ENCODE peak calls at places on chromosomes 1 and 21, in eight cellular contexts. Q is stimulated activated naive CD8-positive, alpha-beta T cell treated with anti-CD3 and anti-CD28 coated beads, Interleukin-15, amount 100 ng/mL, for 72 hours; W is activated T-cell treated with anti-CD3 and anti-CD28 coated beads, Interleukin-2, amount 50 U/mL, for 1 hour; B is stimulated activated CD8-positive, alpha-beta memory T cell treated with anti-CD3 and anti-CD28 coated beads, Interleukin-2, amount 100 ng/mL, for 1 hour; D is brain microvascular endothelial cell; S is dermis blood vessel endothelial cell; M is HuH-7.5; O is activated naive CD4-positive, alpha-beta T cell treated with anti-CD3 and anti-CD28 coated beads, Interleukin-2, amount 10 ng/mL, durations not matched to agents 7 days and 5 days. F is an unnamed sample.

GRCh38 chr1:94909486-94909885 is 17.4 kb downstream of the CNN3 start:
- DNase-seq in Q (no peak), W (no peak), B (no peak), D (no peak), S (no peak), M (no peak), O (no peak), F (no peak)

GRCh38 chr1:168709407-168709891 is 19.6 kb downstream of the DPT start:
- DNase-seq in Q (no peak), W (no peak), B (no peak), D (peak), S (no peak), M (no peak), O (no peak), F (no peak)

GRCh38 chr1:166813508-166814223 is 25.6 kb upstream of the POGK start:
- DNase-seq in Q (no peak), W (no peak), B (no peak), D (no peak), S (no peak), M (no peak), O (no peak), F (no peak)

GRCh38 chr1:157992813-157993178 is 649 bp upstream of the KIRREL1 start:
- DNase-seq in Q (no peak), W (no peak), B (no peak), D (no peak), S (peak), M (no peak), O (no peak), F (no peak)

GRCh38 chr1:153789478-153790148 is 14.4 kb downstream of the SLC27A3 start:
- DNase-seq in Q (no peak), W (no peak), B (no peak), D (no peak), S (peak), M (no peak), O (peak), F (peak)

GRCh38 chr1:210707300-210707699 is 378.6 kb downstream of the HHAT start:
- DNase-seq in Q (no peak), W (no peak), B (no peak), D (no peak), S (no peak), M (no peak), O (no peak), F (no peak)

GRCh38 chr21:31132574-31133242 is 94.4 kb upstream of the KRTAP19-8 start:
- DNase-seq in Q (peak), W (peak), B (peak), D (peak), S (no peak), M (no peak), O (peak), F (peak)

GRCh38 chr1:119735217-119735616 is 23.5 kb downstream of the PHGDH start:
- DNase-seq in Q (no peak), W (no peak), B (no peak), D (no peak), S (no peak), M (no peak), O (no peak), F (no peak)

GRCh38 chr1:53693773-53694717 is 44.9 kb downstream of the GLIS1 start:
- DNase-seq in Q (no peak), W (no peak), B (no peak), D (peak), S (peak), M (no peak), O (no peak), F (no peak)

GRCh38 chr1:30652151-30652915 is 71.1 kb downstream of the MATN1 start:
- DNase-seq in Q (no peak), W (no peak), B (no peak), D (no peak), S (no peak), M (no peak), O (no peak), F (no peak)

GRCh38 chr1:228013322-228014234 is 6.8 kb downstream of the WNT3A start:
- DNase-seq in Q (no peak), W (peak), B (no peak), D (no peak), S (no peak), M (no peak), O (peak), F (no peak)

GRCh38 chr1:30111431-30111830 is 612.0 kb downstream of the MATN1 start:
- DNase-seq in Q (peak), W (no peak), B (no peak), D (peak), S (peak), M (no peak), O (peak), F (peak)

GRCh38 chr1:71049951-71050598 is 2.5 kb upstream of the PTGER3 start:
- DNase-seq in Q (peak), W (no peak), B (no peak), D (peak), S (peak), M (peak), O (no peak), F (peak)

F was measured in DND-41.